ENCODE peak calls at places on chromosomes 3 and 15, in five cellular contexts. One of them, this sample, is unnamed.

GRCh38 chr3:111282024-111282423 is 210.4 kb downstream of the NECTIN3 start:
- DNase-seq in CD8-positive, alpha-beta T cell: no peak
- DNase-seq in GM20000: no peak
- DNase-seq in endothelial cell: no peak
- DNase-seq in cardiac muscle cell: no peak
- DNase-seq in this sample: no peak

GRCh38 chr3:104947946-104948345 is 418.8 kb upstream of the ALCAM start:
- DNase-seq in CD8-positive, alpha-beta T cell: no peak
- DNase-seq in GM20000: no peak
- DNase-seq in cardiac muscle cell: no peak
- DNase-seq in endothelial cell: no peak
- DNase-seq in this sample: no peak

GRCh38 chr15:79673416-79674123 is 223.2 kb downstream of the MTHFS start:
- DNase-seq in endothelial cell: no peak
- DNase-seq in cardiac muscle cell: peak; percentile 50
- DNase-seq in CD8-positive, alpha-beta T cell: no peak
- DNase-seq in GM20000: peak; percentile 50
- DNase-seq in this sample: no peak

GRCh38 chr3:61875976-61876671 is 314.8 kb downstream of the PTPRG start:
- DNase-seq in CD8-positive, alpha-beta T cell: no peak
- DNase-seq in GM20000: no peak
- DNase-seq in cardiac muscle cell: no peak
- DNase-seq in endothelial cell: no peak
- DNase-seq in this sample: no peak

GRCh38 chr15:70701891-70702568 is 61.3 kb downstream of the UACA start:
- DNase-seq in cardiac muscle cell: peak; percentile 64
- DNase-seq in endothelial cell: no peak
- DNase-seq in GM20000: no peak
- DNase-seq in CD8-positive, alpha-beta T cell: no peak
- DNase-seq in this sample: no peak

GRCh38 chr3:47581422-47581821 is 2.8 kb upstream of the CSPG5 start:
- DNase-seq in CD8-positive, alpha-beta T cell: no peak
- DNase-seq in cardiac muscle cell: no peak
- DNase-seq in endothelial cell: no peak
- DNase-seq in GM20000: no peak
- DNase-seq in this sample: no peak

GRCh38 chr15:64938192-64938591 is 26.5 kb downstream of the ANKDD1A start:
- DNase-seq in endothelial cell: no peak
- DNase-seq in CD8-positive, alpha-beta T cell: no peak
- DNase-seq in cardiac muscle cell: peak; percentile 25
- DNase-seq in GM20000: no peak
- DNase-seq in this sample: no peak

GRCh38 chr15:56168394-56168793 is 75.3 kb downstream of the RFX7 start:
- DNase-seq in GM20000: no peak
- DNase-seq in CD8-positive, alpha-beta T cell: no peak
- DNase-seq in endothelial cell: no peak
- DNase-seq in cardiac muscle cell: peak; percentile 25
- DNase-seq in this sample: no peak

GRCh38 chr15:72155021-72155621 is 36.9 kb downstream of the SENP8 start:
- DNase-seq in CD8-positive, alpha-beta T cell: no peak
- DNase-seq in GM20000: no peak
- DNase-seq in endothelial cell: no peak
- DNase-seq in cardiac muscle cell: peak; percentile 48
- DNase-seq in this sample: no peak

GRCh38 chr15:68580026-68580882 is 1.5 kb downstream of the CORO2B start:
- DNase-seq in GM20000: no peak
- DNase-seq in cardiac muscle cell: no peak
- DNase-seq in endothelial cell: no peak
- DNase-seq in CD8-positive, alpha-beta T cell: no peak
- DNase-seq in this sample: peak; percentile 2

GRCh38 chr3:21979706-21980105 is 228.7 kb upstream of the ZNF385D start:
- DNase-seq in GM20000: no peak
- DNase-seq in endothelial cell: no peak
- DNase-seq in cardiac muscle cell: no peak
- DNase-seq in CD8-positive, alpha-beta T cell: no peak
- DNase-seq in this sample: no peak

GRCh38 chr3:71168043-71168720 is 415.3 kb downstream of the FOXP1 start:
- DNase-seq in endothelial cell: no peak
- DNase-seq in cardiac muscle cell: peak; percentile 78
- DNase-seq in GM20000: no peak
- DNase-seq in CD8-positive, alpha-beta T cell: no peak
- DNase-seq in this sample: no peak

GRCh38 chr3:152307829-152308474 is 39.2 kb downstream of the MBNL1 start:
- DNase-seq in GM20000: no peak
- DNase-seq in endothelial cell: no peak
- DNase-seq in cardiac muscle cell: no peak
- DNase-seq in CD8-positive, alpha-beta T cell: no peak
- DNase-seq in this sample: no peak

GRCh38 chr15:82739086-82739485 is 29.4 kb upstream of the AP3B2 start:
- DNase-seq in CD8-positive, alpha-beta T cell: no peak
- DNase-seq in cardiac muscle cell: no peak
- DNase-seq in endothelial cell: no peak
- DNase-seq in GM20000: no peak
- DNase-seq in this sample: no peak

GRCh38 chr3:194298331-194299227 is 52.5 kb downstream of the CPN2 start:
- DNase-seq in GM20000: no peak
- DNase-seq in cardiac muscle cell: no peak
- DNase-seq in CD8-positive, alpha-beta T cell: no peak
- DNase-seq in endothelial cell: no peak
- DNase-seq in this sample: no peak

GRCh38 chr3:32595318-32595717 is 24.7 kb upstream of the DYNC1LI1 start:
- DNase-seq in cardiac muscle cell: no peak
- DNase-seq in GM20000: no peak
- DNase-seq in endothelial cell: no peak
- DNase-seq in CD8-positive, alpha-beta T cell: no peak
- DNase-seq in this sample: no peak

GRCh38 chr15:59879506-59879905 is 124.6 kb upstream of the FOXB1 start:
- DNase-seq in endothelial cell: no peak
- DNase-seq in GM20000: no peak
- DNase-seq in CD8-positive, alpha-beta T cell: no peak
- DNase-seq in cardiac muscle cell: peak; percentile 67
- DNase-seq in this sample: no peak

GRCh38 chr3:71103430-71103881 is 480.1 kb downstream of the FOXP1 start:
- DNase-seq in CD8-positive, alpha-beta T cell: no peak
- DNase-seq in GM20000: no peak
- DNase-seq in endothelial cell: no peak
- DNase-seq in cardiac muscle cell: peak; percentile 79
- DNase-seq in this sample: no peak

GRCh38 chr3:157585386-157585785 is 82.2 kb upstream of the VEPH1 start:
- DNase-seq in endothelial cell: no peak
- DNase-seq in CD8-positive, alpha-beta T cell: no peak
- DNase-seq in GM20000: no peak
- DNase-seq in cardiac muscle cell: peak; percentile 85
- DNase-seq in this sample: no peak

GRCh38 chr3:10968390-10968789 is 24.2 kb upstream of the SLC6A1 start:
- DNase-seq in cardiac muscle cell: no peak
- DNase-seq in CD8-positive, alpha-beta T cell: no peak
- DNase-seq in endothelial cell: no peak
- DNase-seq in GM20000: no peak
- DNase-seq in this sample: peak; percentile 74

GRCh38 chr3:72150634-72151412 is 365.9 kb upstream of the PROK2 start:
- DNase-seq in GM20000: no peak
- DNase-seq in cardiac muscle cell: no peak
- DNase-seq in CD8-positive, alpha-beta T cell: no peak
- DNase-seq in endothelial cell: no peak
- DNase-seq in this sample: no peak

GRCh38 chr3:85303156-85303555 is 344.4 kb downstream of the CADM2 start:
- DNase-seq in endothelial cell: no peak
- DNase-seq in GM20000: no peak
- DNase-seq in cardiac muscle cell: no peak
- DNase-seq in CD8-positive, alpha-beta T cell: no peak
- DNase-seq in this sample: no peak

GRCh38 chr3:9704343-9705322 is 1.0 kb downstream of the CPNE9 start:
- DNase-seq in cardiac muscle cell: peak; percentile 43
- DNase-seq in GM20000: peak; percentile 68
- DNase-seq in CD8-positive, alpha-beta T cell: no peak
- DNase-seq in endothelial cell: peak; percentile 62
- DNase-seq in this sample: peak; percentile 94

GRCh38 chr3:37257581-37257980 is 83.2 kb upstream of the LRRFIP2 start:
- DNase-seq in endothelial cell: no peak
- DNase-seq in cardiac muscle cell: no peak
- DNase-seq in GM20000: no peak
- DNase-seq in CD8-positive, alpha-beta T cell: no peak
- DNase-seq in this sample: no peak

GRCh38 chr3:122754867-122755835 is 38.5 kb downstream of the HSPBAP1 start:
- DNase-seq in cardiac muscle cell: peak; percentile 67
- DNase-seq in endothelial cell: peak; percentile 7
- DNase-seq in GM20000: peak; percentile 76
- DNase-seq in CD8-positive, alpha-beta T cell: no peak
- DNase-seq in this sample: no peak

GRCh38 chr3:57971975-57972374 is 36.2 kb upstream of the FLNB start:
- DNase-seq in GM20000: no peak
- DNase-seq in endothelial cell: no peak
- DNase-seq in CD8-positive, alpha-beta T cell: no peak
- DNase-seq in cardiac muscle cell: no peak
- DNase-seq in this sample: no peak

GRCh38 chr15:67091966-67092677 is 26.7 kb downstream of the SMAD3 start:
- DNase-seq in CD8-positive, alpha-beta T cell: no peak
- DNase-seq in endothelial cell: no peak
- DNase-seq in cardiac muscle cell: no peak
- DNase-seq in GM20000: no peak
- DNase-seq in this sample: no peak

GRCh38 chr15:77866596-77867125 is 210.8 kb downstream of the TBC1D2B start:
- DNase-seq in GM20000: no peak
- DNase-seq in CD8-positive, alpha-beta T cell: no peak
- DNase-seq in cardiac muscle cell: no peak
- DNase-seq in endothelial cell: no peak
- DNase-seq in this sample: no peak

GRCh38 chr3:108215876-108216275 is 6.3 kb downstream of the IFT57 start:
- DNase-seq in endothelial cell: no peak
- DNase-seq in cardiac muscle cell: no peak
- DNase-seq in GM20000: no peak
- DNase-seq in CD8-positive, alpha-beta T cell: no peak
- DNase-seq in this sample: no peak

GRCh38 chr3:127817331-127817821 is 4.9 kb downstream of the MGLL start:
- DNase-seq in GM20000: no peak
- DNase-seq in CD8-positive, alpha-beta T cell: no peak
- DNase-seq in endothelial cell: no peak
- DNase-seq in cardiac muscle cell: peak; percentile 28
- DNase-seq in this sample: no peak

GRCh38 chr3:100141576-100141975 is 27.3 kb upstream of the FILIP1L start:
- DNase-seq in GM20000: no peak
- DNase-seq in CD8-positive, alpha-beta T cell: no peak
- DNase-seq in cardiac muscle cell: no peak
- DNase-seq in endothelial cell: no peak
- DNase-seq in this sample: no peak

GRCh38 chr15:100596792-100597191 is 5.2 kb downstream of the LINS1 start:
- DNase-seq in CD8-positive, alpha-beta T cell: peak; percentile 49
- DNase-seq in endothelial cell: no peak
- DNase-seq in GM20000: peak; percentile 46
- DNase-seq in cardiac muscle cell: peak; percentile 54
- DNase-seq in this sample: no peak

GRCh38 chr3:44682182-44682896 is 30.1 kb upstream of the ZNF502 start:
- DNase-seq in endothelial cell: no peak
- DNase-seq in cardiac muscle cell: peak; percentile 51
- DNase-seq in GM20000: no peak
- DNase-seq in CD8-positive, alpha-beta T cell: no peak
- DNase-seq in this sample: no peak

GRCh38 chr3:195873281-195873887 is 35.0 kb downstream of the TNK2 start:
- DNase-seq in GM20000: no peak
- DNase-seq in cardiac muscle cell: no peak
- DNase-seq in endothelial cell: no peak
- DNase-seq in CD8-positive, alpha-beta T cell: no peak
- DNase-seq in this sample: no peak

GRCh38 chr15:57364282-57365007 is 11.9 kb upstream of the CGNL1 start:
- DNase-seq in CD8-positive, alpha-beta T cell: no peak
- DNase-seq in cardiac muscle cell: peak; percentile 58
- DNase-seq in endothelial cell: peak; percentile 42
- DNase-seq in GM20000: no peak
- DNase-seq in this sample: peak; percentile 33
- TF ChIP-seq CTCF in CD8-positive, alpha-beta T cell: no peak
- TF ChIP-seq CTCF in cardiac muscle cell: peak; percentile 60
- TF ChIP-seq CTCF in endothelial cell: no peak
- TF ChIP-seq CTCF in GM20000: no peak
- TF ChIP-seq CTCF in this sample: no peak

DNA sequence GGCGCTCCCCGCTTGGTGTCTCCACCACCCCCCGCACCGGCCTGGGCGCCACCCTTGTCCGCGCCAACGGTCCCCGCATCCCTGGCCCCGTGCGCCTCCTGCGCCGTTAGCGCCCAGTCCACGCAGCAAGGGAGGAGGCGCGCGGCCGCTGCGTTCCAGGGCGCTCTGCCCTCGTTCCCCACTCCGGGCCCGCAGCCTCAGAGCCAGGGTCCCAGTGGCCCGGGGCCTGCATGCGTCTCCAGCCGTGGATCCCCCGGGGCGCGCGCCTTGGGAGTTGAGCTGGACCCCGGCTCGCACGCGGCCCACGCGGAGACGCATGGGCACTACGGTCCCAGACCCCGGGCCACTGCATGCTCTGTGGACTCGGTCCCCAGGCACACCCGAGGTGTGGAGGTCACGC is 7.4 kb upstream of the ITPKA start:
- DNase-seq in endothelial cell: no peak
- DNase-seq in GM20000: no peak
- DNase-seq in CD8-positive, alpha-beta T cell: no peak
- DNase-seq in cardiac muscle cell: no peak
- DNase-seq in this sample: no peak
- TF ChIP-seq CTCF in endothelial cell: no peak
- TF ChIP-seq CTCF in GM20000: no peak
- TF ChIP-seq CTCF in CD8-positive, alpha-beta T cell: no peak
- TF ChIP-seq CTCF in cardiac muscle cell: no peak
- TF ChIP-seq CTCF in this sample: no peak

GRCh38 chr3:31531465-31531991 is 1.2 kb upstream of the STT3B start:
- DNase-seq in CD8-positive, alpha-beta T cell: no peak
- DNase-seq in GM20000: no peak
- DNase-seq in cardiac muscle cell: no peak
- DNase-seq in endothelial cell: no peak
- DNase-seq in this sample: no peak
- TF ChIP-seq CTCF in CD8-positive, alpha-beta T cell: peak; percentile 20
- TF ChIP-seq CTCF in GM20000: no peak
- TF ChIP-seq CTCF in cardiac muscle cell: peak; percentile 36
- TF ChIP-seq CTCF in endothelial cell: no peak
- TF ChIP-seq CTCF in this sample: no peak

DNA sequence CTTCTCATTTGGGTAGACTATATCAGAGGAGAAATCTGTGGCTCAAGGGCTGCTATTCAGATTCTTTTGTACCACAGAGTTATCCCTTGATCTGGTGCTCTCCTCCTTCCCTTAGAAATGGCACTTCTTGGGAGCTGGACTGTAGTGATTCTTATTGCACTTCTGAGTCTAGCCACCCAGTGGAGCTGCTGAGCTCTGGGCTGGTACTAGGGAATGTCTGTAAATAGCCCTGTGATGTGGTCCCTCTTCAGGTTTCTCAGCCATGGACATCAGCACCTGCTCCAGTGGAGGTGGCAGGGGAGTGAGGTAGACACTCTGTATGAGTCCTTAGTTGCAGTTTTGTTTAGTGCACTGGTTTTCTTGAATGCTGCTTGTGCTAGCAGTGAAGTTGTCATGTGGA is 1292.6 kb downstream of the SI start:
- DNase-seq in cardiac muscle cell: no peak
- DNase-seq in endothelial cell: peak; percentile 51
- DNase-seq in CD8-positive, alpha-beta T cell: no peak
- DNase-seq in GM20000: peak; percentile 4
- DNase-seq in this sample: peak; percentile 56
- TF ChIP-seq CTCF in cardiac muscle cell: no peak
- TF ChIP-seq CTCF in endothelial cell: peak; percentile 23
- TF ChIP-seq CTCF in CD8-positive, alpha-beta T cell: no peak
- TF ChIP-seq CTCF in GM20000: no peak
- TF ChIP-seq CTCF in this sample: peak; percentile 45